ENCODE peak calls at places on chromosomes 2 and 18, in seven cellular contexts. One of them, this sample, is unnamed. For H3K9me3, the result is how much of the 10 kb centered on the place peaks cover.

GRCh38 chr2:31524592-31524991 is 56.1 kb downstream of the SRD5A2 start:
- DNase-seq in heart right ventricle: no peak
- DNase-seq in OCI-LY7: no peak
- DNase-seq in tibial nerve: no peak
- DNase-seq in fibroblast of lung: no peak
- DNase-seq in lung: no peak
- DNase-seq in MM.1S: no peak
- DNase-seq in this sample: no peak

GRCh38 chr2:84808279-84808678 is 72.6 kb downstream of the TRABD2A start:
- DNase-seq in heart right ventricle: no peak
- DNase-seq in OCI-LY7: no peak
- DNase-seq in tibial nerve: no peak
- DNase-seq in fibroblast of lung: no peak
- DNase-seq in lung: peak
- DNase-seq in MM.1S: peak
- DNase-seq in this sample: no peak

GRCh38 chr2:47108638-47109372 is 46.3 kb downstream of the STPG4 start:
- DNase-seq in heart right ventricle: no peak
- DNase-seq in OCI-LY7: no peak
- DNase-seq in tibial nerve: no peak
- DNase-seq in fibroblast of lung: no peak
- DNase-seq in lung: no peak
- DNase-seq in MM.1S: no peak
- DNase-seq in this sample: no peak

GRCh38 chr2:207087046-207087902 is 78.5 kb downstream of the KLF7 start:
- DNase-seq in heart right ventricle: no peak
- DNase-seq in OCI-LY7: no peak
- DNase-seq in tibial nerve: no peak
- DNase-seq in fibroblast of lung: no peak
- DNase-seq in lung: no peak
- DNase-seq in MM.1S: no peak
- DNase-seq in this sample: no peak

GRCh38 chr2:239289545-239289944 is 111.3 kb downstream of the HDAC4 start:
- DNase-seq in heart right ventricle: no peak
- DNase-seq in OCI-LY7: no peak
- DNase-seq in tibial nerve: no peak
- DNase-seq in fibroblast of lung: no peak
- DNase-seq in lung: no peak
- DNase-seq in MM.1S: no peak
- DNase-seq in this sample: peak

GRCh38 chr2:73821227-73821626 is 7.5 kb upstream of the STAMBP start:
- DNase-seq in heart right ventricle: no peak
- DNase-seq in OCI-LY7: no peak
- DNase-seq in tibial nerve: no peak
- DNase-seq in fibroblast of lung: no peak
- DNase-seq in lung: no peak
- DNase-seq in MM.1S: no peak
- DNase-seq in this sample: no peak

GRCh38 chr2:157328133-157328532 is 2.5 kb upstream of the ERMN start:
- DNase-seq in heart right ventricle: no peak
- DNase-seq in OCI-LY7: no peak
- DNase-seq in tibial nerve: no peak
- DNase-seq in fibroblast of lung: no peak
- DNase-seq in lung: no peak
- DNase-seq in MM.1S: no peak
- DNase-seq in this sample: no peak

GRCh38 chr2:220572385-220572784 is 945.0 kb downstream of the SLC4A3 start:
- DNase-seq in heart right ventricle: no peak
- DNase-seq in OCI-LY7: no peak
- DNase-seq in tibial nerve: no peak
- DNase-seq in fibroblast of lung: peak
- DNase-seq in lung: no peak
- DNase-seq in MM.1S: no peak
- DNase-seq in this sample: no peak

GRCh38 chr18:34492652-34493051 is 217.4 kb upstream of the DTNA start:
- DNase-seq in heart right ventricle: no peak
- DNase-seq in OCI-LY7: no peak
- DNase-seq in tibial nerve: no peak
- DNase-seq in fibroblast of lung: peak
- DNase-seq in lung: no peak
- DNase-seq in MM.1S: no peak
- DNase-seq in this sample: no peak

GRCh38 chr2:37653805-37654378 is 17.6 kb downstream of the CDC42EP3 start:
- DNase-seq in heart right ventricle: peak
- DNase-seq in OCI-LY7: peak
- DNase-seq in tibial nerve: peak
- DNase-seq in fibroblast of lung: no peak
- DNase-seq in lung: peak
- DNase-seq in MM.1S: no peak
- DNase-seq in this sample: no peak

GRCh38 chr18:63208676-63209075 is 110.9 kb downstream of the BCL2 start:
- DNase-seq in heart right ventricle: peak
- DNase-seq in OCI-LY7: no peak
- DNase-seq in tibial nerve: no peak
- DNase-seq in fibroblast of lung: no peak
- DNase-seq in lung: no peak
- DNase-seq in MM.1S: no peak
- DNase-seq in this sample: no peak

GRCh38 chr2:227480528-227480927 is 8.6 kb downstream of the AGFG1 start:
- DNase-seq in heart right ventricle: no peak
- DNase-seq in OCI-LY7: no peak
- DNase-seq in tibial nerve: no peak
- DNase-seq in fibroblast of lung: no peak
- DNase-seq in lung: no peak
- DNase-seq in MM.1S: no peak
- DNase-seq in this sample: no peak

GRCh38 chr18:2515908-2516625 is 55.2 kb downstream of the METTL4 start:
- DNase-seq in heart right ventricle: no peak
- DNase-seq in OCI-LY7: peak
- DNase-seq in tibial nerve: no peak
- DNase-seq in fibroblast of lung: peak
- DNase-seq in lung: no peak
- DNase-seq in MM.1S: peak
- DNase-seq in this sample: no peak

GRCh38 chr2:33166287-33166881 is 219.6 kb downstream of the LTBP1 start:
- DNase-seq in heart right ventricle: no peak
- DNase-seq in OCI-LY7: no peak
- DNase-seq in tibial nerve: no peak
- DNase-seq in fibroblast of lung: peak
- DNase-seq in lung: no peak
- DNase-seq in MM.1S: no peak
- DNase-seq in this sample: no peak

GRCh38 chr2:230413465-230413864 is 2.5 kb upstream of the SP100 start:
- DNase-seq in heart right ventricle: no peak
- DNase-seq in OCI-LY7: no peak
- DNase-seq in tibial nerve: no peak
- DNase-seq in fibroblast of lung: no peak
- DNase-seq in lung: no peak
- DNase-seq in MM.1S: peak
- DNase-seq in this sample: no peak

GRCh38 chr18:47716632-47717185 is 213.8 kb downstream of the SMAD2 start:
- DNase-seq in heart right ventricle: no peak
- DNase-seq in OCI-LY7: no peak
- DNase-seq in tibial nerve: no peak
- DNase-seq in fibroblast of lung: no peak
- DNase-seq in lung: no peak
- DNase-seq in MM.1S: no peak
- DNase-seq in this sample: no peak

GRCh38 chr2:24435391-24436316 is 55.4 kb upstream of the NCOA1 start:
- DNase-seq in heart right ventricle: peak
- DNase-seq in OCI-LY7: no peak
- DNase-seq in tibial nerve: peak
- DNase-seq in fibroblast of lung: peak
- DNase-seq in lung: peak
- DNase-seq in MM.1S: no peak
- DNase-seq in this sample: peak

GRCh38 chr2:173934895-173935294 is 30.3 kb downstream of the SP3 start:
- DNase-seq in heart right ventricle: no peak
- DNase-seq in OCI-LY7: no peak
- DNase-seq in tibial nerve: no peak
- DNase-seq in fibroblast of lung: peak
- DNase-seq in lung: no peak
- DNase-seq in MM.1S: no peak
- DNase-seq in this sample: no peak

DNA sequence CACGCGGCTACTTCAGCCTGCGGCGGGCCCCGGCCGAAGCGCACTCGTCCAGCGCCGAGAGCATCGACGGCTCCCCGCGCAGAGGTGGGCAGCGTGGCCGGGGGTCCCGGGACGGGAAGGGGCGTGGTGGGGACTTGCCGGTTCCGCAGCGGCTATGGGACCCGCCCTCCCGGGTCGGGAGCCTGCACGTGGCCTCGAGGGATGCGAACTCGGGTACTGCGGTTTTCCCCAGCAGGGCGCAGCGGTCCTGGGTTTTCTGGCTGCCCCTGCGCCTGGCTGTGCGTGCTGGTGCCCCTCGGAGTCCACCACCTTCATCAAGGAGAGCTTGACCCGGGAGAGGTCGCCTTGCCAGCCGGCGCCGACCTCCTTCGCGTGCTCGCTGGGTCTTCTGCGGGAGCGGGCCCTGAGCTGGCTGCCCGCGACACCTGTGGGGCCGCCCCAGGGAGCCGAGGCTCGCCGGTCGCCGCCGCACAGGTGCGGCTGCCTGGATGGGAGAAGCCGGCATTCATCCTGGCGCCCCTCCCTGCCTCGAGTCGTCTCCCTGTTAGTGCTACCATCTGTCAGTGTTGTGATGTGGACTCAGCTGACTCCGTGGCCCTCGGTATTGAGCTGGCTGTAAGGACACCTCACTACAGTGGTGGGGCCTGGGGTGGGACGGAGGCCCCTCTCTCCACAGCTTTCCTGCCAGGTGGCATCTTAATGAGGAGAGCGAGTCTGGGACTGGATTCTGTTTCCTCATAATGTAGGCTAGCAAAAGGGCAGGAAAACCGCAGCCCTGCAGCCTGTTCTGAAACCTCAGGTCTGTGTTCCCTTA is 177.3 kb downstream of the AGAP1 start:
- DNase-seq in heart right ventricle: no peak
- DNase-seq in OCI-LY7: no peak
- DNase-seq in tibial nerve: no peak
- DNase-seq in fibroblast of lung: no peak
- DNase-seq in lung: no peak
- DNase-seq in MM.1S: no peak
- DNase-seq in this sample: no peak
- H3K4me3 ChIP-seq in heart right ventricle: peak
- H3K4me3 ChIP-seq in OCI-LY7: no peak
- H3K4me3 ChIP-seq in tibial nerve: peak
- H3K4me3 ChIP-seq in fibroblast of lung: no peak
- H3K4me3 ChIP-seq in lung: no peak
- H3K4me3 ChIP-seq in MM.1S: no peak
- H3K4me3 ChIP-seq in this sample: peak

GRCh38 chr2:228533156-228533555 is 351.7 kb upstream of the SPHKAP start:
- DNase-seq in heart right ventricle: no peak
- DNase-seq in OCI-LY7: no peak
- DNase-seq in tibial nerve: no peak
- DNase-seq in fibroblast of lung: no peak
- DNase-seq in lung: no peak
- DNase-seq in MM.1S: no peak
- DNase-seq in this sample: no peak
- H3K9me3 ChIP-seq in heart right ventricle: under half
- H3K9me3 ChIP-seq in OCI-LY7: under half
- H3K9me3 ChIP-seq in tibial nerve: under half
- H3K9me3 ChIP-seq in fibroblast of lung: under half
- H3K9me3 ChIP-seq in lung: under half
- H3K9me3 ChIP-seq in MM.1S: under half
- H3K9me3 ChIP-seq in this sample: under half

DNA sequence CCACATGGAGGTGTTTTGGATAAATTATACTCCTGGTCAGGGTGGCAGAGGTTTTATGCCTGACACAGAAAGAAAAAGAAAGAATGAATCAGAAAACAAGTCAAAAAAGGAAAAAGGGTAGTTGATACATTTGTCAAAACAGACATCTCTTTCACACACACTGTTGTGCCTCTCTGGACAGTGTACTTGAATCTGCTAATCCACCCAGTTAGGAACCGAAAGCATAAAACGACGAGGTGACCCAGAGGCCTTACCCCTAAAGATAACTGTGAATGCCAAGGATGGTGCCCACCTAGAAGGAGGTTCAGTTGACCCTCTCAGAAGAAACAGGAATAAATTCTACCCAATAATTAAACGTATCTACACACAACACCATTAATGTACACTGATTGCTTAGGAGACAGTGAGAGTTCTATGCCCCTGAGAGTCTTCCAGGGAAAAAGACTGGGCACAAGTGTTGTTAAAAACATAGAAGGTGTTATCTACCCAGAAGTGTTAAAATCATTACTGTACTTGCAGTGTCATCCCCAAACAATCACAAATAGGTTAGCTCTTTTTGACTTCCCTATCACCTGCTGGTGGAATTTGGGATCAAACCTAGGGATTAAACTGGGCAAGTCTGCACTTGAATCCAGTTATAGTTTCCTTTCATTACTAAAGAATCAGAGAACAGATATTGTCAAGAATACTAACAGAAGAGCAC is 123.2 kb upstream of the DNAJC10 start:
- DNase-seq in heart right ventricle: no peak
- DNase-seq in OCI-LY7: no peak
- DNase-seq in tibial nerve: no peak
- DNase-seq in fibroblast of lung: no peak
- DNase-seq in lung: no peak
- DNase-seq in MM.1S: no peak
- DNase-seq in this sample: no peak
- TF ChIP-seq CTCF in heart right ventricle: no peak
- TF ChIP-seq CTCF in OCI-LY7: no peak
- TF ChIP-seq CTCF in tibial nerve: no peak
- TF ChIP-seq CTCF in fibroblast of lung: no peak
- TF ChIP-seq CTCF in lung: no peak
- TF ChIP-seq CTCF in MM.1S: no peak
- TF ChIP-seq CTCF in this sample: no peak

GRCh38 chr2:43201497-43201896 is 24.9 kb downstream of the ZFP36L2 start:
- DNase-seq in heart right ventricle: no peak
- DNase-seq in OCI-LY7: no peak
- DNase-seq in tibial nerve: no peak
- DNase-seq in fibroblast of lung: no peak
- DNase-seq in lung: no peak
- DNase-seq in MM.1S: no peak
- DNase-seq in this sample: no peak
- H3K4me3 ChIP-seq in heart right ventricle: no peak
- H3K4me3 ChIP-seq in OCI-LY7: no peak
- H3K4me3 ChIP-seq in tibial nerve: no peak
- H3K4me3 ChIP-seq in fibroblast of lung: no peak
- H3K4me3 ChIP-seq in lung: no peak
- H3K4me3 ChIP-seq in MM.1S: no peak
- H3K4me3 ChIP-seq in this sample: no peak